ENCODE peak calls at places on chromosomes 7 and 10, in six cellular contexts. One of them, this sample, is unnamed.
A peak's percentile ranks its signal among the peaks of the same experiment; 100 is the strongest.

GRCh38 chr7:158084555-158084954 is 503.1 kb downstream of the PTPRN2 start:
- DNase-seq in IMR-90: no peak
- DNase-seq in neuronal stem cell: no peak
- DNase-seq in mesendoderm: no peak
- DNase-seq in H1: no peak
- DNase-seq in mesenchymal stem cell: no peak
- DNase-seq in this sample: no peak

GRCh38 chr7:36286241-36286640 is 103.4 kb upstream of the ANLN start:
- DNase-seq in IMR-90: no peak
- DNase-seq in neuronal stem cell: no peak
- DNase-seq in mesendoderm: no peak
- DNase-seq in H1: no peak
- DNase-seq in mesenchymal stem cell: no peak
- DNase-seq in this sample: no peak

GRCh38 chr10:92407305-92408016 is 116.5 kb downstream of the MARCHF5 start:
- DNase-seq in IMR-90: no peak
- DNase-seq in neuronal stem cell: no peak
- DNase-seq in mesendoderm: peak; percentile 36
- DNase-seq in H1: no peak
- DNase-seq in mesenchymal stem cell: no peak
- DNase-seq in this sample: no peak

GRCh38 chr10:47144525-47144924 is 155.5 kb upstream of the GDF10 start:
- DNase-seq in IMR-90: no peak
- DNase-seq in neuronal stem cell: no peak
- DNase-seq in mesendoderm: no peak
- DNase-seq in H1: no peak
- DNase-seq in mesenchymal stem cell: no peak
- DNase-seq in this sample: no peak

GRCh38 chr10:111739160-111739712 is 444.3 kb downstream of the GPAM start:
- DNase-seq in IMR-90: no peak
- DNase-seq in neuronal stem cell: no peak
- DNase-seq in mesendoderm: peak; percentile 21
- DNase-seq in H1: no peak
- DNase-seq in mesenchymal stem cell: no peak
- DNase-seq in this sample: no peak

GRCh38 chr7:9488555-9488954 is 1055.1 kb downstream of the NXPH1 start:
- DNase-seq in IMR-90: peak; percentile 19
- DNase-seq in neuronal stem cell: no peak
- DNase-seq in mesendoderm: peak; percentile 27
- DNase-seq in H1: no peak
- DNase-seq in mesenchymal stem cell: peak; percentile 90
- DNase-seq in this sample: no peak

GRCh38 chr7:103524042-103524907 is 78.3 kb upstream of the SLC26A5 start:
- DNase-seq in IMR-90: peak; percentile 68
- DNase-seq in neuronal stem cell: peak; percentile 29
- DNase-seq in mesendoderm: peak; percentile 51
- DNase-seq in H1: no peak
- DNase-seq in mesenchymal stem cell: peak; percentile 17
- DNase-seq in this sample: no peak

GRCh38 chr10:86684305-86684704 is 16.0 kb downstream of the LDB3 start:
- DNase-seq in IMR-90: peak; percentile 35
- DNase-seq in neuronal stem cell: no peak
- DNase-seq in mesendoderm: peak; percentile 73
- DNase-seq in H1: no peak
- DNase-seq in mesenchymal stem cell: peak; percentile 39
- DNase-seq in this sample: peak; percentile 66

GRCh38 chr7:39746162-39746782 is 122.9 kb downstream of the RALA start:
- DNase-seq in IMR-90: peak; percentile 83
- DNase-seq in neuronal stem cell: peak; percentile 61
- DNase-seq in mesendoderm: peak; percentile 93
- DNase-seq in H1: peak; percentile 68
- DNase-seq in mesenchymal stem cell: peak; percentile 79
- DNase-seq in this sample: peak; percentile 91

GRCh38 chr10:14409247-14409646 is 78.5 kb upstream of the FRMD4A start:
- DNase-seq in IMR-90: no peak
- DNase-seq in neuronal stem cell: no peak
- DNase-seq in mesendoderm: no peak
- DNase-seq in H1: no peak
- DNase-seq in mesenchymal stem cell: no peak
- DNase-seq in this sample: no peak

GRCh38 chr10:59109826-59110225 is 66.6 kb upstream of the PHYHIPL start:
- DNase-seq in IMR-90: no peak
- DNase-seq in neuronal stem cell: no peak
- DNase-seq in mesendoderm: no peak
- DNase-seq in H1: no peak
- DNase-seq in mesenchymal stem cell: peak; percentile 10
- DNase-seq in this sample: no peak

GRCh38 chr7:96484091-96484490 is 162.2 kb upstream of the SLC25A13 start:
- DNase-seq in IMR-90: no peak
- DNase-seq in neuronal stem cell: no peak
- DNase-seq in mesendoderm: no peak
- DNase-seq in H1: no peak
- DNase-seq in mesenchymal stem cell: no peak
- DNase-seq in this sample: no peak

GRCh38 chr7:76394962-76395361 is 14.5 kb downstream of the SSC4D start:
- DNase-seq in IMR-90: no peak
- DNase-seq in neuronal stem cell: no peak
- DNase-seq in mesendoderm: no peak
- DNase-seq in H1: no peak
- DNase-seq in mesenchymal stem cell: no peak
- DNase-seq in this sample: no peak

GRCh38 chr10:128927821-128928220 is 539.2 kb upstream of the MGMT start:
- DNase-seq in IMR-90: no peak
- DNase-seq in neuronal stem cell: no peak
- DNase-seq in mesendoderm: no peak
- DNase-seq in H1: no peak
- DNase-seq in mesenchymal stem cell: no peak
- DNase-seq in this sample: no peak

GRCh38 chr7:101804642-101805401 is 12.6 kb upstream of the CUX1 start:
- DNase-seq in IMR-90: no peak
- DNase-seq in neuronal stem cell: no peak
- DNase-seq in mesendoderm: peak; percentile 77
- DNase-seq in H1: peak; percentile 27
- DNase-seq in mesenchymal stem cell: no peak
- DNase-seq in this sample: peak; percentile 83

GRCh38 chr10:89302628-89303027 is 782 bp downstream of the IFIT2 start:
- DNase-seq in IMR-90: no peak
- DNase-seq in neuronal stem cell: no peak
- DNase-seq in mesendoderm: no peak
- DNase-seq in H1: no peak
- DNase-seq in mesenchymal stem cell: no peak
- DNase-seq in this sample: no peak

GRCh38 chr7:44386139-44386913 is 60.9 kb upstream of the CAMK2B start:
- DNase-seq in IMR-90: peak; percentile 24
- DNase-seq in neuronal stem cell: no peak
- DNase-seq in mesendoderm: no peak
- DNase-seq in H1: no peak
- DNase-seq in mesenchymal stem cell: no peak
- DNase-seq in this sample: peak; percentile 13

GRCh38 chr10:126068357-126068756 is 172.0 kb downstream of the FANK1 start:
- DNase-seq in IMR-90: no peak
- DNase-seq in neuronal stem cell: no peak
- DNase-seq in mesendoderm: peak; percentile 85
- DNase-seq in H1: no peak
- DNase-seq in mesenchymal stem cell: no peak
- DNase-seq in this sample: no peak

GRCh38 chr7:116812905-116813304 is 49.5 kb upstream of the CAPZA2 start:
- DNase-seq in IMR-90: no peak
- DNase-seq in neuronal stem cell: no peak
- DNase-seq in mesendoderm: no peak
- DNase-seq in H1: no peak
- DNase-seq in mesenchymal stem cell: no peak
- DNase-seq in this sample: no peak

GRCh38 chr10:96470108-96470743 is 43.5 kb downstream of the TLL2 start:
- DNase-seq in IMR-90: peak; percentile 25
- DNase-seq in neuronal stem cell: peak; percentile 39
- DNase-seq in mesendoderm: peak; percentile 80
- DNase-seq in H1: no peak
- DNase-seq in mesenchymal stem cell: no peak
- DNase-seq in this sample: peak; percentile 71

GRCh38 chr10:24339387-24339786 is 130.4 kb downstream of the KIAA1217 start:
- DNase-seq in IMR-90: no peak
- DNase-seq in neuronal stem cell: no peak
- DNase-seq in mesendoderm: no peak
- DNase-seq in H1: no peak
- DNase-seq in mesenchymal stem cell: no peak
- DNase-seq in this sample: no peak
- H2BK15ac ChIP-seq in IMR-90: no peak overlapping the region
- H2BK15ac ChIP-seq in neuronal stem cell: no peak overlapping the region
- H2BK15ac ChIP-seq in mesendoderm: no peak overlapping the region
- H2BK15ac ChIP-seq in H1: no peak overlapping the region
- H2BK15ac ChIP-seq in mesenchymal stem cell: no peak overlapping the region
- H2BK15ac ChIP-seq in this sample: no peak overlapping the region

GRCh38 chr7:130367836-130368235 is 12.5 kb upstream of the CPA1 start:
- DNase-seq in IMR-90: no peak
- DNase-seq in neuronal stem cell: no peak
- DNase-seq in mesendoderm: no peak
- DNase-seq in H1: no peak
- DNase-seq in mesenchymal stem cell: no peak
- DNase-seq in this sample: no peak

GRCh38 chr7:130371059-130371458 is 9.2 kb upstream of the CPA1 start:
- DNase-seq in IMR-90: peak; percentile 52
- DNase-seq in neuronal stem cell: no peak
- DNase-seq in mesendoderm: no peak
- DNase-seq in H1: no peak
- DNase-seq in mesenchymal stem cell: peak; percentile 56
- DNase-seq in this sample: no peak

GRCh38 chr7:130368347-130368746 is 11.9 kb upstream of the CPA1 start:
- DNase-seq in IMR-90: no peak
- DNase-seq in neuronal stem cell: no peak
- DNase-seq in mesendoderm: no peak
- DNase-seq in H1: no peak
- DNase-seq in mesenchymal stem cell: no peak
- DNase-seq in this sample: no peak

GRCh38 chr7:130369831-130370230 is 10.5 kb upstream of the CPA1 start:
- DNase-seq in IMR-90: no peak
- DNase-seq in neuronal stem cell: no peak
- DNase-seq in mesendoderm: no peak
- DNase-seq in H1: no peak
- DNase-seq in mesenchymal stem cell: peak; percentile 67
- DNase-seq in this sample: no peak

GRCh38 chr7:130369110-130369711 is 11.1 kb upstream of the CPA1 start:
- DNase-seq in IMR-90: peak; percentile 75
- DNase-seq in neuronal stem cell: no peak
- DNase-seq in mesendoderm: peak; percentile 75
- DNase-seq in H1: no peak
- DNase-seq in mesenchymal stem cell: peak; percentile 92
- DNase-seq in this sample: no peak
- H3K18ac ChIP-seq in IMR-90: peak overlapping the region; percentile 79
- H3K18ac ChIP-seq in neuronal stem cell: peak overlapping the region; percentile 24
- H3K18ac ChIP-seq in mesendoderm: no peak overlapping the region
- H3K18ac ChIP-seq in H1: no peak overlapping the region
- H3K18ac ChIP-seq in mesenchymal stem cell: peak overlapping the region; percentile 97
- H3K18ac ChIP-seq in this sample: no peak overlapping the region

DNA sequence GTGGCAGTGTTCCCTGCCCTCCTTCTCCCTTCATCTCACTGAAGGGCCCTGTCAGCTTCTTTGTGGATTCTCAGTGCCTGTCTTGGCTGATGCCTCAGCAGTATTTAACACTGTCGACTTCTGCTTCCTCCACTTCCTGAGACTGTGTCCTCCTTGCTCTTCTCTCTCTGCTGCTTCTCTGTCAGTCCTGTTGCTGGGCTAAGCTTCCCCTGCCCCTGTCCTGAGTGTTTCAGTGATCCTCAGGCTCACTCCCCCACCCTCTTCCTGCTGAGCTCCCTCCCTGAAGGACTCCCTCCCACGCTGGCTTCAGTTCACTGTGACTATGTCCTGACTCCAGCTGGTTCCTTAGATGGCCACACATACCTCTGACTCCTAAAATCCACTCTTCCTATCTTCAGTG is 64.9 kb downstream of the CREM start:
- DNase-seq in IMR-90: peak; percentile 47
- DNase-seq in neuronal stem cell: no peak
- DNase-seq in mesendoderm: peak; percentile 21
- DNase-seq in H1: no peak
- DNase-seq in mesenchymal stem cell: peak; percentile 31
- DNase-seq in this sample: no peak
- H2BK15ac ChIP-seq in IMR-90: peak overlapping the region; percentile 30
- H2BK15ac ChIP-seq in neuronal stem cell: no peak overlapping the region
- H2BK15ac ChIP-seq in mesendoderm: no peak overlapping the region
- H2BK15ac ChIP-seq in H1: no peak overlapping the region
- H2BK15ac ChIP-seq in mesenchymal stem cell: no peak overlapping the region
- H2BK15ac ChIP-seq in this sample: no peak overlapping the region

DNA sequence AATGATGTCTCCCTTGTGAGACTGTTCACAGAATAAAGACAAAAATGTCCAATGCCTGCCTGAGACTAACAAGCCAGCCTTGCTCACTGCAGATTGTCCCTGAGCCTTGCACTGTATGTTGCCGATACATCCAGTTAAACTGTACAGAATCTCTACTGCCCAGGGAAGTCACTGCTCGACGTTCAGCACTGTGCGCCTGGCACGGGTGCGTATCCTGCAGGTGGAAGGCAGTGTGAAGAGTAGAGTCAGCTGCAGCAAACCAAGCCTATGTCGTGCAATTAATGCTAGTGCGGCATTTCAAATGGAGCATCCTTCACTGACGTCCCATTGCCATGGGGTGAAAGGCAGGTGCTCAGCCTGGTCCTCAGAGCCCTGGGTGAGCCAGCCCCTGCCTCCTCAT is 132.9 kb downstream of the TNS3 start:
- DNase-seq in IMR-90: no peak
- DNase-seq in neuronal stem cell: no peak
- DNase-seq in mesendoderm: no peak
- DNase-seq in H1: no peak
- DNase-seq in mesenchymal stem cell: no peak
- DNase-seq in this sample: no peak
- H3K18ac ChIP-seq in IMR-90: peak overlapping the region; percentile 7
- H3K18ac ChIP-seq in neuronal stem cell: no peak overlapping the region
- H3K18ac ChIP-seq in mesendoderm: no peak overlapping the region
- H3K18ac ChIP-seq in H1: no peak overlapping the region
- H3K18ac ChIP-seq in mesenchymal stem cell: peak overlapping the region; percentile 7
- H3K18ac ChIP-seq in this sample: no peak overlapping the region

This sample was measured in H9.